ENCODE peak calls at places on chromosomes 11 and 22, in six cellular contexts. U, B, P, W, N and F are unnamed samples.
A peak's percentile ranks its signal among the peaks of the same experiment; 100 is the strongest.

GRCh38 chr22:31752096-31752847 is 1.5 kb upstream of the DEPDC5 start:
- DNase-seq in U (no peak), B (no peak), P (no peak), W (no peak), N (no peak), F (no peak)

GRCh38 chr11:114295676-114296081 is 520 bp upstream of the NNMT start:
- DNase-seq in U (no peak), B (no peak), P (no peak), W (no peak), N (no peak), F (no peak)

GRCh38 chr11:59206635-59207034 is 6.1 kb downstream of the MPEG1 start:
- DNase-seq in U (peak; percentile 76), B (peak; percentile 59), P (peak; percentile 60), W (peak; percentile 38), N (no peak), F (no peak)

GRCh38 chr22:35330258-35330861 is 30.7 kb downstream of the TOM1 start:
- DNase-seq in U (peak; percentile 25), B (peak; percentile 80), P (peak; percentile 88), W (peak; percentile 92), N (no peak), F (no peak)

GRCh38 chr11:109971184-109971523 is 122.0 kb upstream of the ZC3H12C start:
- DNase-seq in U (peak; percentile 57), B (no peak), P (peak; percentile 92), W (peak; percentile 79), N (no peak), F (no peak)

GRCh38 chr22:35581023-35581413 is 36.1 kb downstream of the MB start:
- DNase-seq in U (no peak), B (no peak), P (no peak), W (no peak), N (no peak), F (no peak)

GRCh38 chr22:36073476-36073875 is 44.9 kb upstream of the RBFOX2 start:
- DNase-seq in U (no peak), B (no peak), P (peak; percentile 49), W (peak; percentile 36), N (no peak), F (no peak)

GRCh38 chr11:77175021-77175842 is 47.2 kb downstream of the MYO7A start:
- DNase-seq in U (peak; percentile 51), B (no peak), P (no peak), W (no peak), N (no peak), F (no peak)

GRCh38 chr11:6693342-6694228 is 10.4 kb upstream of the MRPL17 start:
- DNase-seq in U (no peak), B (no peak), P (peak; percentile 80), W (peak; percentile 94), N (no peak), F (peak; percentile 83)

GRCh38 chr11:67435031-67435726 is 2.3 kb downstream of the PTPRCAP start:
- DNase-seq in U (no peak), B (no peak), P (no peak), W (no peak), N (no peak), F (no peak)

GRCh38 chr11:134032031-134032430 is 36.8 kb upstream of the JAM3 start:
- DNase-seq in U (peak; percentile 15), B (no peak), P (no peak), W (no peak), N (no peak), F (no peak)

GRCh38 chr22:30650508-30651116 is 15.0 kb downstream of the SLC35E4 start:
- DNase-seq in U (peak; percentile 87), B (no peak), P (peak; percentile 19), W (no peak), N (no peak), F (no peak)

GRCh38 chr11:84384637-84385227 is 1098.6 kb upstream of the CCDC90B start:
- DNase-seq in U (peak; percentile 87), B (peak; percentile 18), P (peak; percentile 35), W (peak; percentile 22), N (peak; percentile 23), F (peak; percentile 38)

GRCh38 chr11:47980907-47981621 is 705 bp downstream of the PTPRJ start:
- DNase-seq in U (no peak), B (peak; percentile 63), P (peak; percentile 59), W (peak; percentile 59), N (peak; percentile 76), F (no peak)

GRCh38 chr22:38028344-38029130 is 28.7 kb upstream of the PICK1 start:
- DNase-seq in U (peak; percentile 37), B (no peak), P (no peak), W (no peak), N (no peak), F (no peak)